ENCODE peak calls at places on chromosomes 13 and 19, in five cellular contexts. One of them, this sample, is unnamed.

GRCh38 chr19:35736913-35737886 is 5.1 kb downstream of the IGFLR1 start:
- DNase-seq in endothelial cell of umbilical vein: no peak
- DNase-seq in cardiac fibroblast: no peak
- DNase-seq in PC-9: no peak
- DNase-seq in CD4-positive, alpha-beta memory T cell: no peak
- DNase-seq in this sample: peak

GRCh38 chr13:48493076-48493765 is 39.7 kb downstream of the RCBTB2 start:
- DNase-seq in endothelial cell of umbilical vein: peak
- DNase-seq in CD4-positive, alpha-beta memory T cell: no peak
- DNase-seq in PC-9: no peak
- DNase-seq in cardiac fibroblast: peak
- DNase-seq in this sample: no peak

GRCh38 chr13:41004875-41005693 is 14.0 kb downstream of the ELF1 start:
- DNase-seq in CD4-positive, alpha-beta memory T cell: peak
- DNase-seq in PC-9: no peak
- DNase-seq in cardiac fibroblast: no peak
- DNase-seq in endothelial cell of umbilical vein: peak
- DNase-seq in this sample: no peak

GRCh38 chr19:6020166-6020967 is 42.4 kb upstream of the RANBP3 start:
- DNase-seq in endothelial cell of umbilical vein: no peak
- DNase-seq in PC-9: no peak
- DNase-seq in CD4-positive, alpha-beta memory T cell: no peak
- DNase-seq in cardiac fibroblast: no peak
- DNase-seq in this sample: no peak

GRCh38 chr13:89401209-89401810 is 1730.1 kb downstream of the SLITRK5 start:
- DNase-seq in PC-9: peak
- DNase-seq in endothelial cell of umbilical vein: peak
- DNase-seq in cardiac fibroblast: peak
- DNase-seq in CD4-positive, alpha-beta memory T cell: no peak
- DNase-seq in this sample: no peak

GRCh38 chr13:46385946-46386345 is 1.1 kb downstream of the RUBCNL start:
- DNase-seq in cardiac fibroblast: no peak
- DNase-seq in endothelial cell of umbilical vein: no peak
- DNase-seq in PC-9: no peak
- DNase-seq in CD4-positive, alpha-beta memory T cell: no peak
- DNase-seq in this sample: no peak

GRCh38 chr13:60583196-60583908 is 186.3 kb downstream of the TDRD3 start:
- DNase-seq in CD4-positive, alpha-beta memory T cell: no peak
- DNase-seq in endothelial cell of umbilical vein: no peak
- DNase-seq in cardiac fibroblast: peak
- DNase-seq in PC-9: no peak
- DNase-seq in this sample: no peak

GRCh38 chr19:11138659-11139526 is 16.7 kb downstream of the SPC24 start:
- DNase-seq in PC-9: peak
- DNase-seq in cardiac fibroblast: peak
- DNase-seq in endothelial cell of umbilical vein: peak
- DNase-seq in CD4-positive, alpha-beta memory T cell: no peak
- DNase-seq in this sample: peak

GRCh38 chr13:30026093-30026492 is 175.7 kb upstream of the UBL3 start:
- DNase-seq in PC-9: no peak
- DNase-seq in cardiac fibroblast: peak
- DNase-seq in endothelial cell of umbilical vein: peak
- DNase-seq in CD4-positive, alpha-beta memory T cell: no peak
- DNase-seq in this sample: no peak

GRCh38 chr13:69226427-69226826 is 881.2 kb upstream of the ATXN8OS start:
- DNase-seq in CD4-positive, alpha-beta memory T cell: no peak
- DNase-seq in cardiac fibroblast: no peak
- DNase-seq in PC-9: no peak
- DNase-seq in endothelial cell of umbilical vein: no peak
- DNase-seq in this sample: no peak

GRCh38 chr19:48714759-48715261 is 4.7 kb downstream of the MAMSTR start:
- DNase-seq in cardiac fibroblast: no peak
- DNase-seq in endothelial cell of umbilical vein: peak
- DNase-seq in CD4-positive, alpha-beta memory T cell: no peak
- DNase-seq in PC-9: no peak
- DNase-seq in this sample: no peak

GRCh38 chr19:10936661-10937084 is 8.1 kb downstream of the TIMM29 start:
- DNase-seq in PC-9: peak
- DNase-seq in CD4-positive, alpha-beta memory T cell: peak
- DNase-seq in endothelial cell of umbilical vein: peak
- DNase-seq in cardiac fibroblast: peak
- DNase-seq in this sample: peak

GRCh38 chr13:89740994-89741678 is 1606.4 kb upstream of the MIR17HG start:
- DNase-seq in PC-9: no peak
- DNase-seq in endothelial cell of umbilical vein: no peak
- DNase-seq in CD4-positive, alpha-beta memory T cell: no peak
- DNase-seq in cardiac fibroblast: no peak
- DNase-seq in this sample: peak

GRCh38 chr13:39273953-39274352 is 235.7 kb downstream of the NHLRC3 start:
- DNase-seq in cardiac fibroblast: peak
- DNase-seq in CD4-positive, alpha-beta memory T cell: no peak
- DNase-seq in PC-9: no peak
- DNase-seq in endothelial cell of umbilical vein: peak
- DNase-seq in this sample: no peak

GRCh38 chr13:25821761-25822160 is 230.1 kb downstream of the SHISA2 start:
- DNase-seq in cardiac fibroblast: no peak
- DNase-seq in endothelial cell of umbilical vein: no peak
- DNase-seq in CD4-positive, alpha-beta memory T cell: no peak
- DNase-seq in PC-9: no peak
- DNase-seq in this sample: no peak

GRCh38 chr13:99726261-99726894 is 225.1 kb downstream of the TM9SF2 start:
- DNase-seq in cardiac fibroblast: no peak
- DNase-seq in PC-9: no peak
- DNase-seq in endothelial cell of umbilical vein: no peak
- DNase-seq in CD4-positive, alpha-beta memory T cell: no peak
- DNase-seq in this sample: no peak

GRCh38 chr13:34750078-34750703 is 191.9 kb upstream of the NBEA start:
- DNase-seq in endothelial cell of umbilical vein: no peak
- DNase-seq in cardiac fibroblast: no peak
- DNase-seq in PC-9: no peak
- DNase-seq in CD4-positive, alpha-beta memory T cell: no peak
- DNase-seq in this sample: peak

GRCh38 chr13:48054601-48055000 is 17.1 kb downstream of the NUDT15 start:
- DNase-seq in PC-9: no peak
- DNase-seq in endothelial cell of umbilical vein: no peak
- DNase-seq in CD4-positive, alpha-beta memory T cell: no peak
- DNase-seq in cardiac fibroblast: no peak
- DNase-seq in this sample: no peak

GRCh38 chr13:71828117-71828516 is 38.9 kb downstream of the DACH1 start:
- DNase-seq in endothelial cell of umbilical vein: peak
- DNase-seq in cardiac fibroblast: no peak
- DNase-seq in PC-9: no peak
- DNase-seq in CD4-positive, alpha-beta memory T cell: no peak
- DNase-seq in this sample: no peak

GRCh38 chr19:53993448-53993847 is 2.0 kb downstream of the CACNG6 start:
- DNase-seq in CD4-positive, alpha-beta memory T cell: no peak
- DNase-seq in PC-9: no peak
- DNase-seq in endothelial cell of umbilical vein: no peak
- DNase-seq in cardiac fibroblast: no peak
- DNase-seq in this sample: no peak

GRCh38 chr19:58409010-58409790 is 751 bp downstream of the ZNF584 start:
- DNase-seq in endothelial cell of umbilical vein: peak
- DNase-seq in PC-9: no peak
- DNase-seq in CD4-positive, alpha-beta memory T cell: no peak
- DNase-seq in cardiac fibroblast: no peak
- DNase-seq in this sample: peak

GRCh38 chr13:27229642-27230041 is 21.7 kb upstream of the RPL21 start:
- DNase-seq in endothelial cell of umbilical vein: no peak
- DNase-seq in PC-9: no peak
- DNase-seq in CD4-positive, alpha-beta memory T cell: no peak
- DNase-seq in cardiac fibroblast: no peak
- DNase-seq in this sample: no peak

GRCh38 chr19:294819-295686 is 3.9 kb upstream of the PLPP2 start:
- DNase-seq in CD4-positive, alpha-beta memory T cell: peak
- DNase-seq in PC-9: no peak
- DNase-seq in endothelial cell of umbilical vein: no peak
- DNase-seq in cardiac fibroblast: peak
- DNase-seq in this sample: no peak

GRCh38 chr19:51163257-51163656 is 21.2 kb downstream of the SIGLEC7 start:
- DNase-seq in PC-9: no peak
- DNase-seq in endothelial cell of umbilical vein: no peak
- DNase-seq in CD4-positive, alpha-beta memory T cell: no peak
- DNase-seq in cardiac fibroblast: no peak
- DNase-seq in this sample: peak

GRCh38 chr19:4431808-4432674 is 25.6 kb downstream of the UBXN6 start:
- DNase-seq in CD4-positive, alpha-beta memory T cell: no peak
- DNase-seq in PC-9: no peak
- DNase-seq in cardiac fibroblast: no peak
- DNase-seq in endothelial cell of umbilical vein: no peak
- DNase-seq in this sample: peak

GRCh38 chr13:101552797-101553196 is 100.3 kb downstream of the ITGBL1 start:
- DNase-seq in endothelial cell of umbilical vein: no peak
- DNase-seq in PC-9: no peak
- DNase-seq in CD4-positive, alpha-beta memory T cell: no peak
- DNase-seq in cardiac fibroblast: peak
- DNase-seq in this sample: no peak

GRCh38 chr19:10111405-10111811 is at the start of gene P2RY11:
- DNase-seq in cardiac fibroblast: no peak
- DNase-seq in PC-9: no peak
- DNase-seq in endothelial cell of umbilical vein: no peak
- DNase-seq in CD4-positive, alpha-beta memory T cell: peak
- DNase-seq in this sample: no peak

GRCh38 chr13:111287201-111287600 is 33.2 kb upstream of the TEX29 start:
- DNase-seq in PC-9: no peak
- DNase-seq in endothelial cell of umbilical vein: no peak
- DNase-seq in cardiac fibroblast: no peak
- DNase-seq in CD4-positive, alpha-beta memory T cell: no peak
- DNase-seq in this sample: no peak

GRCh38 chr13:111286162-111286561 is 34.3 kb upstream of the TEX29 start:
- DNase-seq in CD4-positive, alpha-beta memory T cell: no peak
- DNase-seq in PC-9: no peak
- DNase-seq in cardiac fibroblast: no peak
- DNase-seq in endothelial cell of umbilical vein: no peak
- DNase-seq in this sample: no peak

GRCh38 chr13:111291908-111292307 is 28.5 kb upstream of the TEX29 start:
- DNase-seq in CD4-positive, alpha-beta memory T cell: no peak
- DNase-seq in endothelial cell of umbilical vein: no peak
- DNase-seq in PC-9: no peak
- DNase-seq in cardiac fibroblast: no peak
- DNase-seq in this sample: no peak

GRCh38 chr13:111289251-111289650 is 31.2 kb upstream of the TEX29 start:
- DNase-seq in cardiac fibroblast: no peak
- DNase-seq in PC-9: no peak
- DNase-seq in CD4-positive, alpha-beta memory T cell: no peak
- DNase-seq in endothelial cell of umbilical vein: no peak
- DNase-seq in this sample: no peak

GRCh38 chr13:111288276-111288675 is 32.2 kb upstream of the TEX29 start:
- DNase-seq in cardiac fibroblast: no peak
- DNase-seq in endothelial cell of umbilical vein: no peak
- DNase-seq in PC-9: no peak
- DNase-seq in CD4-positive, alpha-beta memory T cell: no peak
- DNase-seq in this sample: no peak
- H3K4me3 ChIP-seq in cardiac fibroblast: no peak
- H3K4me3 ChIP-seq in endothelial cell of umbilical vein: no peak
- H3K4me3 ChIP-seq in PC-9: no peak
- H3K4me3 ChIP-seq in CD4-positive, alpha-beta memory T cell: no peak
- H3K4me3 ChIP-seq in this sample: no peak

DNA sequence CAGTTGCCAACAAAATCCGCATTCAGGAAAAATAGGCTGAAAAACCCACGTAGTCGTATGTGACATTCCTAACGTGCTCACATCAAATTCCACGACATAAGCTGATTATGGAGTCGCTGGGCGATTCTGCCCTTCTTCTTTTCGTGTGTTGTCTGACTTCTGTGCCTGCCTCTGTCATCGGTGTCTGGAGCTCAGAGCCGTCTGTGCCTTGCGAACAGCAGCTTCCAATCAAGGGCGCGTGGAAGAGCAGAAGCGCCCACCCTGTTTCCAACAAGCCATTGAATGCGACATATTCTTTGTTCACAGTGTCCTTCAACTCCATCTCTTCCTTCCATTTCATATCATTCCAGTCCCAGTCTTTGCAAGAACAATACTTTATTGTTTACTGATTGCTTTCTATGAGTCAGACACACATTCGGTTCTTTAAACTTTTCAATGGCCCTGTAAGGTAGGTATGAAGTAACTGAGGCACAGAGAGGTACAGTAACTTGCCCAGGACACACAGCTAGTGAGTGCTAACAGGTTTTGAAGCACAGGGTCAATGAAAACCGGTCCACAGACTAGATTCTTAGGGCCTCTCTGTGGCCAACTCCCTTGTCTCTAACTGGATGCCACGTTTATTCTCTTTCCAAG is 8.1 kb upstream of the ZNF507 start:
- DNase-seq in endothelial cell of umbilical vein: no peak
- DNase-seq in PC-9: no peak
- DNase-seq in CD4-positive, alpha-beta memory T cell: no peak
- DNase-seq in cardiac fibroblast: peak
- DNase-seq in this sample: no peak
- H3K4me3 ChIP-seq in endothelial cell of umbilical vein: no peak
- H3K4me3 ChIP-seq in PC-9: no peak
- H3K4me3 ChIP-seq in CD4-positive, alpha-beta memory T cell: no peak
- H3K4me3 ChIP-seq in cardiac fibroblast: peak
- H3K4me3 ChIP-seq in this sample: no peak

DNA sequence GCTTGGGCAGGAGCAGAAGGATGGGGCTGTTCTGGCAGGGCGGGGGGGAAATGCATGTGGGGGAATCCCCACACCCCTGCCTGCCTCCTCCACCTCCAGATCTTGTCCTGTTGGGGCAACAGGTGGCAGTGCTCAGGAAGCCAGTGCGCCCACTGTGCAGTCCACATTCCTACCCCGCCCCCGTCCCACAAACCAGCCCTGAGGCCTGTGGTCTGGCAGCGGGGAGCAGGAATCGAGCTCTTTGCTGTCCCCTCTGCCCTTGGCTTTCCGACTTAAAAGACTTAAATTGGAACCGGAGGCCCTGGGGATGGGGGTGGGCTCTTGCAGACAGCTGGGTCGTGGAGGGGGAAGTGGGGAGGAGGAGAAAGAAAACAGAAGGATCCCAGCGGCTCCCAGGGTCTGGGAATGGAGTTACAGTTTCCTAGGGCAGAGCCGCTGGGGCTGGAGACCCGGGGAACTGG is 4.3 kb downstream of the NANOS3 start:
- DNase-seq in cardiac fibroblast: no peak
- DNase-seq in endothelial cell of umbilical vein: no peak
- DNase-seq in CD4-positive, alpha-beta memory T cell: no peak
- DNase-seq in PC-9: peak
- DNase-seq in this sample: no peak
- H3K4me3 ChIP-seq in cardiac fibroblast: no peak
- H3K4me3 ChIP-seq in endothelial cell of umbilical vein: no peak
- H3K4me3 ChIP-seq in CD4-positive, alpha-beta memory T cell: no peak
- H3K4me3 ChIP-seq in PC-9: no peak
- H3K4me3 ChIP-seq in this sample: no peak

GRCh38 chr19:38003427-38004099 is 96.6 kb downstream of the SIPA1L3 start:
- DNase-seq in PC-9: no peak
- DNase-seq in CD4-positive, alpha-beta memory T cell: no peak
- DNase-seq in endothelial cell of umbilical vein: peak
- DNase-seq in cardiac fibroblast: peak
- DNase-seq in this sample: peak

GRCh38 chr19:38004505-38005223 is 97.7 kb downstream of the SIPA1L3 start:
- DNase-seq in endothelial cell of umbilical vein: peak
- DNase-seq in cardiac fibroblast: peak
- DNase-seq in CD4-positive, alpha-beta memory T cell: no peak
- DNase-seq in PC-9: no peak
- DNase-seq in this sample: peak

GRCh38 chr19:38004100-38004504 is 97.1 kb downstream of the SIPA1L3 start:
- DNase-seq in PC-9: no peak
- DNase-seq in CD4-positive, alpha-beta memory T cell: no peak
- DNase-seq in cardiac fibroblast: no peak
- DNase-seq in endothelial cell of umbilical vein: no peak
- DNase-seq in this sample: no peak

GRCh38 chr19:38006361-38007045 is 99.5 kb downstream of the SIPA1L3 start:
- DNase-seq in cardiac fibroblast: no peak
- DNase-seq in PC-9: no peak
- DNase-seq in CD4-positive, alpha-beta memory T cell: no peak
- DNase-seq in endothelial cell of umbilical vein: no peak
- DNase-seq in this sample: no peak

GRCh38 chr19:38005224-38005614 is 98.2 kb downstream of the SIPA1L3 start:
- DNase-seq in PC-9: no peak
- DNase-seq in cardiac fibroblast: no peak
- DNase-seq in CD4-positive, alpha-beta memory T cell: no peak
- DNase-seq in endothelial cell of umbilical vein: no peak
- DNase-seq in this sample: no peak
- H3K4me3 ChIP-seq in PC-9: no peak
- H3K4me3 ChIP-seq in cardiac fibroblast: no peak
- H3K4me3 ChIP-seq in CD4-positive, alpha-beta memory T cell: no peak
- H3K4me3 ChIP-seq in endothelial cell of umbilical vein: no peak
- H3K4me3 ChIP-seq in this sample: no peak